ENCODE peak calls at places on chromosomes 4 and X, in nine cellular contexts. One of them, this sample, is unnamed.
A peak's percentile ranks its signal among the peaks of the same experiment; 100 is the strongest.

GRCh38 chrX:155612312-155613224 is at the start of gene TMLHE:
- DNase-seq in CD8-positive, alpha-beta memory T cell: peak; percentile 66
- DNase-seq in uterus: peak; percentile 41
- DNase-seq in Karpas-422: peak; percentile 82
- DNase-seq in CD4-positive, CD25-positive, alpha-beta regulatory T cell: peak; percentile 43
- DNase-seq in psoas muscle: peak; percentile 73
- DNase-seq in brain microvascular endothelial cell: peak; percentile 22
- DNase-seq in DND-41: peak; percentile 75
- DNase-seq in colonic mucosa: peak; percentile 82
- DNase-seq in this sample: peak; percentile 81

GRCh38 chr4:7206856-7207567 is 14.7 kb downstream of the SORCS2 start:
- DNase-seq in psoas muscle: peak; percentile 89
- DNase-seq in brain microvascular endothelial cell: peak; percentile 88
- DNase-seq in CD8-positive, alpha-beta memory T cell: no peak
- DNase-seq in Karpas-422: no peak
- DNase-seq in DND-41: no peak
- DNase-seq in colonic mucosa: peak; percentile 36
- DNase-seq in CD4-positive, CD25-positive, alpha-beta regulatory T cell: no peak
- DNase-seq in uterus: peak; percentile 88
- DNase-seq in this sample: peak; percentile 94

GRCh38 chr4:128354205-128354821 is 66.7 kb upstream of the PGRMC2 start:
- DNase-seq in psoas muscle: no peak
- DNase-seq in CD4-positive, CD25-positive, alpha-beta regulatory T cell: no peak
- DNase-seq in brain microvascular endothelial cell: peak; percentile 78
- DNase-seq in DND-41: no peak
- DNase-seq in colonic mucosa: no peak
- DNase-seq in CD8-positive, alpha-beta memory T cell: no peak
- DNase-seq in Karpas-422: no peak
- DNase-seq in uterus: no peak
- DNase-seq in this sample: no peak

GRCh38 chrX:45129055-45129454 is 71.6 kb downstream of the DIPK2B start:
- DNase-seq in colonic mucosa: no peak
- DNase-seq in CD4-positive, CD25-positive, alpha-beta regulatory T cell: no peak
- DNase-seq in brain microvascular endothelial cell: no peak
- DNase-seq in Karpas-422: no peak
- DNase-seq in uterus: no peak
- DNase-seq in DND-41: no peak
- DNase-seq in psoas muscle: no peak
- DNase-seq in CD8-positive, alpha-beta memory T cell: no peak
- DNase-seq in this sample: no peak

GRCh38 chr4:134906404-134907023 is 704.9 kb upstream of the PABPC4L start:
- DNase-seq in brain microvascular endothelial cell: no peak
- DNase-seq in CD8-positive, alpha-beta memory T cell: no peak
- DNase-seq in psoas muscle: no peak
- DNase-seq in CD4-positive, CD25-positive, alpha-beta regulatory T cell: no peak
- DNase-seq in colonic mucosa: no peak
- DNase-seq in DND-41: peak; percentile 8
- DNase-seq in Karpas-422: no peak
- DNase-seq in uterus: no peak
- DNase-seq in this sample: no peak

GRCh38 chr4:35541888-35542213 is 702.5 kb downstream of the ARAP2 start:
- DNase-seq in CD4-positive, CD25-positive, alpha-beta regulatory T cell: no peak
- DNase-seq in CD8-positive, alpha-beta memory T cell: no peak
- DNase-seq in psoas muscle: no peak
- DNase-seq in brain microvascular endothelial cell: no peak
- DNase-seq in colonic mucosa: no peak
- DNase-seq in uterus: no peak
- DNase-seq in Karpas-422: no peak
- DNase-seq in DND-41: no peak
- DNase-seq in this sample: no peak

GRCh38 chrX:136146614-136147319 is 566 bp upstream of the FHL1 start:
- DNase-seq in uterus: no peak
- DNase-seq in brain microvascular endothelial cell: no peak
- DNase-seq in CD8-positive, alpha-beta memory T cell: peak; percentile 49
- DNase-seq in psoas muscle: peak; percentile 24
- DNase-seq in CD4-positive, CD25-positive, alpha-beta regulatory T cell: peak; percentile 11
- DNase-seq in colonic mucosa: no peak
- DNase-seq in Karpas-422: no peak
- DNase-seq in DND-41: peak; percentile 27
- DNase-seq in this sample: peak; percentile 35

GRCh38 chrX:104641176-104641575 is 75.2 kb downstream of the IL1RAPL2 start:
- DNase-seq in CD4-positive, CD25-positive, alpha-beta regulatory T cell: no peak
- DNase-seq in psoas muscle: no peak
- DNase-seq in DND-41: no peak
- DNase-seq in CD8-positive, alpha-beta memory T cell: no peak
- DNase-seq in uterus: no peak
- DNase-seq in Karpas-422: no peak
- DNase-seq in brain microvascular endothelial cell: no peak
- DNase-seq in colonic mucosa: no peak
- DNase-seq in this sample: no peak

GRCh38 chr4:110020139-110020538 is 107.5 kb downstream of the EGF start:
- DNase-seq in uterus: no peak
- DNase-seq in colonic mucosa: no peak
- DNase-seq in DND-41: no peak
- DNase-seq in CD8-positive, alpha-beta memory T cell: no peak
- DNase-seq in CD4-positive, CD25-positive, alpha-beta regulatory T cell: no peak
- DNase-seq in Karpas-422: no peak
- DNase-seq in brain microvascular endothelial cell: peak; percentile 31
- DNase-seq in psoas muscle: no peak
- DNase-seq in this sample: no peak

GRCh38 chr4:48774760-48775398 is 5.2 kb downstream of the FRYL start:
- DNase-seq in brain microvascular endothelial cell: no peak
- DNase-seq in colonic mucosa: no peak
- DNase-seq in psoas muscle: no peak
- DNase-seq in uterus: no peak
- DNase-seq in Karpas-422: peak; percentile 61
- DNase-seq in CD4-positive, CD25-positive, alpha-beta regulatory T cell: no peak
- DNase-seq in DND-41: no peak
- DNase-seq in CD8-positive, alpha-beta memory T cell: no peak
- DNase-seq in this sample: no peak

GRCh38 chr4:3721627-3722026 is 44.6 kb upstream of the ADRA2C start:
- DNase-seq in CD4-positive, CD25-positive, alpha-beta regulatory T cell: no peak
- DNase-seq in Karpas-422: no peak
- DNase-seq in psoas muscle: no peak
- DNase-seq in colonic mucosa: no peak
- DNase-seq in uterus: no peak
- DNase-seq in brain microvascular endothelial cell: no peak
- DNase-seq in CD8-positive, alpha-beta memory T cell: peak; percentile 36
- DNase-seq in DND-41: no peak
- DNase-seq in this sample: peak; percentile 88

GRCh38 chr4:75916091-75916661 is 13.9 kb upstream of the PPEF2 start:
- DNase-seq in colonic mucosa: peak; percentile 30
- DNase-seq in Karpas-422: peak; percentile 50
- DNase-seq in DND-41: peak; percentile 41
- DNase-seq in brain microvascular endothelial cell: peak; percentile 35
- DNase-seq in CD4-positive, CD25-positive, alpha-beta regulatory T cell: peak; percentile 42
- DNase-seq in CD8-positive, alpha-beta memory T cell: no peak
- DNase-seq in psoas muscle: no peak
- DNase-seq in uterus: no peak
- DNase-seq in this sample: no peak

GRCh38 chr4:100492129-100492528 is 25.7 kb downstream of the EMCN start:
- DNase-seq in colonic mucosa: no peak
- DNase-seq in psoas muscle: no peak
- DNase-seq in brain microvascular endothelial cell: no peak
- DNase-seq in DND-41: no peak
- DNase-seq in Karpas-422: no peak
- DNase-seq in CD8-positive, alpha-beta memory T cell: no peak
- DNase-seq in uterus: no peak
- DNase-seq in CD4-positive, CD25-positive, alpha-beta regulatory T cell: no peak
- DNase-seq in this sample: no peak

GRCh38 chr4:84401669-84402068 is 97.4 kb downstream of the NKX6-1 start:
- DNase-seq in CD4-positive, CD25-positive, alpha-beta regulatory T cell: no peak
- DNase-seq in DND-41: no peak
- DNase-seq in Karpas-422: no peak
- DNase-seq in uterus: no peak
- DNase-seq in psoas muscle: no peak
- DNase-seq in CD8-positive, alpha-beta memory T cell: no peak
- DNase-seq in colonic mucosa: no peak
- DNase-seq in brain microvascular endothelial cell: no peak
- DNase-seq in this sample: no peak

GRCh38 chr4:68951806-68952585 is 392 bp upstream of the UGT2A3 start:
- DNase-seq in brain microvascular endothelial cell: no peak
- DNase-seq in CD4-positive, CD25-positive, alpha-beta regulatory T cell: no peak
- DNase-seq in DND-41: no peak
- DNase-seq in Karpas-422: no peak
- DNase-seq in colonic mucosa: no peak
- DNase-seq in CD8-positive, alpha-beta memory T cell: no peak
- DNase-seq in uterus: no peak
- DNase-seq in psoas muscle: no peak
- DNase-seq in this sample: no peak

GRCh38 chr4:87589531-87589930 is 18.8 kb upstream of the DSPP start:
- DNase-seq in Karpas-422: no peak
- DNase-seq in CD8-positive, alpha-beta memory T cell: no peak
- DNase-seq in colonic mucosa: no peak
- DNase-seq in brain microvascular endothelial cell: peak; percentile 89
- DNase-seq in DND-41: no peak
- DNase-seq in uterus: no peak
- DNase-seq in psoas muscle: no peak
- DNase-seq in CD4-positive, CD25-positive, alpha-beta regulatory T cell: no peak
- DNase-seq in this sample: no peak

GRCh38 chr4:41218703-41219102 is 4.4 kb upstream of the APBB2 start:
- DNase-seq in CD4-positive, CD25-positive, alpha-beta regulatory T cell: no peak
- DNase-seq in uterus: no peak
- DNase-seq in DND-41: no peak
- DNase-seq in CD8-positive, alpha-beta memory T cell: no peak
- DNase-seq in brain microvascular endothelial cell: no peak
- DNase-seq in psoas muscle: no peak
- DNase-seq in colonic mucosa: no peak
- DNase-seq in Karpas-422: no peak
- DNase-seq in this sample: no peak

GRCh38 chr4:41217373-41217772 is 3.0 kb upstream of the APBB2 start:
- DNase-seq in Karpas-422: no peak
- DNase-seq in psoas muscle: no peak
- DNase-seq in colonic mucosa: no peak
- DNase-seq in CD8-positive, alpha-beta memory T cell: no peak
- DNase-seq in CD4-positive, CD25-positive, alpha-beta regulatory T cell: no peak
- DNase-seq in brain microvascular endothelial cell: no peak
- DNase-seq in DND-41: no peak
- DNase-seq in uterus: no peak
- DNase-seq in this sample: no peak

GRCh38 chr4:41216294-41217019 is 2.1 kb upstream of the APBB2 start:
- DNase-seq in colonic mucosa: peak; percentile 83
- DNase-seq in CD4-positive, CD25-positive, alpha-beta regulatory T cell: no peak
- DNase-seq in DND-41: no peak
- DNase-seq in CD8-positive, alpha-beta memory T cell: no peak
- DNase-seq in psoas muscle: peak; percentile 73
- DNase-seq in Karpas-422: peak; percentile 78
- DNase-seq in uterus: peak; percentile 80
- DNase-seq in brain microvascular endothelial cell: no peak
- DNase-seq in this sample: peak; percentile 40

GRCh38 chr4:41215969-41216293 is 1.6 kb upstream of the APBB2 start:
- DNase-seq in DND-41: no peak
- DNase-seq in colonic mucosa: no peak
- DNase-seq in brain microvascular endothelial cell: no peak
- DNase-seq in uterus: no peak
- DNase-seq in psoas muscle: no peak
- DNase-seq in CD8-positive, alpha-beta memory T cell: no peak
- DNase-seq in CD4-positive, CD25-positive, alpha-beta regulatory T cell: no peak
- DNase-seq in Karpas-422: no peak
- DNase-seq in this sample: no peak

GRCh38 chr4:41217020-41217333 is 2.6 kb upstream of the APBB2 start:
- DNase-seq in DND-41: no peak
- DNase-seq in CD8-positive, alpha-beta memory T cell: no peak
- DNase-seq in psoas muscle: no peak
- DNase-seq in CD4-positive, CD25-positive, alpha-beta regulatory T cell: no peak
- DNase-seq in uterus: no peak
- DNase-seq in brain microvascular endothelial cell: no peak
- DNase-seq in colonic mucosa: no peak
- DNase-seq in Karpas-422: no peak
- DNase-seq in this sample: no peak
- H3K27ac ChIP-seq in DND-41: no peak overlapping the region
- H3K27ac ChIP-seq in CD8-positive, alpha-beta memory T cell: no peak overlapping the region
- H3K27ac ChIP-seq in psoas muscle: peak overlapping the region; percentile 74
- H3K27ac ChIP-seq in CD4-positive, CD25-positive, alpha-beta regulatory T cell: no peak overlapping the region
- H3K27ac ChIP-seq in uterus: peak overlapping the region; percentile 82
- H3K27ac ChIP-seq in brain microvascular endothelial cell: peak overlapping the region; percentile 72
- H3K27ac ChIP-seq in colonic mucosa: peak overlapping the region; percentile 56
- H3K27ac ChIP-seq in Karpas-422: no peak overlapping the region
- H3K27ac ChIP-seq in this sample: peak overlapping the region; percentile 82

DNA sequence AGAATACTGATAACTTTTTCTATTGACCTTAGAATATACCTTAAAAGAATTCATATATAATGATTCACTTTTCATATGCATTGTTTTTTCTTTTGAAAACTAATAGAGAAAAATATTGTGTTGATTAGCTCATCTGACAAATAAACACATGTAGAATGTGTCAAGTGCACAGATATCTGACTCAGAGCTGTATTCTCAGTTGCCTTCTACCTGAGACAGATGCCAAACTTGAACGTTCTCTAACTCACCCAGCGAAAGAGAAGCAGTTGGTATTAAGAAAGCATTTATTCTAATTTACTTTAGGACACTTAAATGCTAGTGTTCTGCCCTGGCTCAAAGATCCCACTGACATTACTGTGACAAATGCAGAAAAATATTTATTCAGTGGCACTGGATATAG is 28.1 kb downstream of the USP53 start:
- DNase-seq in DND-41: no peak
- DNase-seq in brain microvascular endothelial cell: no peak
- DNase-seq in CD4-positive, CD25-positive, alpha-beta regulatory T cell: no peak
- DNase-seq in colonic mucosa: no peak
- DNase-seq in CD8-positive, alpha-beta memory T cell: no peak
- DNase-seq in psoas muscle: no peak
- DNase-seq in Karpas-422: no peak
- DNase-seq in uterus: no peak
- DNase-seq in this sample: no peak
- H3K27ac ChIP-seq in DND-41: no peak overlapping the region
- H3K27ac ChIP-seq in brain microvascular endothelial cell: no peak overlapping the region
- H3K27ac ChIP-seq in CD4-positive, CD25-positive, alpha-beta regulatory T cell: no peak overlapping the region
- H3K27ac ChIP-seq in colonic mucosa: no peak overlapping the region
- H3K27ac ChIP-seq in CD8-positive, alpha-beta memory T cell: no peak overlapping the region
- H3K27ac ChIP-seq in psoas muscle: peak overlapping the region; percentile 51
- H3K27ac ChIP-seq in Karpas-422: no peak overlapping the region
- H3K27ac ChIP-seq in uterus: no peak overlapping the region
- H3K27ac ChIP-seq in this sample: no peak overlapping the region

GRCh38 chr4:91065117-91065516 is 937.9 kb downstream of the CCSER1 start:
- DNase-seq in colonic mucosa: no peak
- DNase-seq in brain microvascular endothelial cell: no peak
- DNase-seq in psoas muscle: no peak
- DNase-seq in CD8-positive, alpha-beta memory T cell: no peak
- DNase-seq in Karpas-422: no peak
- DNase-seq in uterus: no peak
- DNase-seq in DND-41: no peak
- DNase-seq in CD4-positive, CD25-positive, alpha-beta regulatory T cell: no peak
- DNase-seq in this sample: no peak

GRCh38 chr4:91058345-91058744 is 931.2 kb downstream of the CCSER1 start:
- DNase-seq in Karpas-422: no peak
- DNase-seq in DND-41: no peak
- DNase-seq in CD8-positive, alpha-beta memory T cell: no peak
- DNase-seq in psoas muscle: no peak
- DNase-seq in uterus: no peak
- DNase-seq in CD4-positive, CD25-positive, alpha-beta regulatory T cell: no peak
- DNase-seq in brain microvascular endothelial cell: no peak
- DNase-seq in colonic mucosa: no peak
- DNase-seq in this sample: no peak

GRCh38 chr4:91064157-91064853 is 937.1 kb downstream of the CCSER1 start:
- DNase-seq in colonic mucosa: no peak
- DNase-seq in DND-41: peak; percentile 5
- DNase-seq in brain microvascular endothelial cell: no peak
- DNase-seq in psoas muscle: no peak
- DNase-seq in CD8-positive, alpha-beta memory T cell: no peak
- DNase-seq in CD4-positive, CD25-positive, alpha-beta regulatory T cell: no peak
- DNase-seq in Karpas-422: no peak
- DNase-seq in uterus: no peak
- DNase-seq in this sample: no peak
- H3K27ac ChIP-seq in colonic mucosa: no peak overlapping the region
- H3K27ac ChIP-seq in DND-41: no peak overlapping the region
- H3K27ac ChIP-seq in brain microvascular endothelial cell: no peak overlapping the region
- H3K27ac ChIP-seq in psoas muscle: no peak overlapping the region
- H3K27ac ChIP-seq in CD8-positive, alpha-beta memory T cell: no peak overlapping the region
- H3K27ac ChIP-seq in CD4-positive, CD25-positive, alpha-beta regulatory T cell: no peak overlapping the region
- H3K27ac ChIP-seq in Karpas-422: no peak overlapping the region
- H3K27ac ChIP-seq in uterus: no peak overlapping the region
- H3K27ac ChIP-seq in this sample: no peak overlapping the region

GRCh38 chr4:155540698-155541097 is 126.0 kb upstream of the GUCY1A1 start:
- DNase-seq in brain microvascular endothelial cell: no peak
- DNase-seq in CD8-positive, alpha-beta memory T cell: no peak
- DNase-seq in psoas muscle: no peak
- DNase-seq in uterus: no peak
- DNase-seq in CD4-positive, CD25-positive, alpha-beta regulatory T cell: no peak
- DNase-seq in colonic mucosa: no peak
- DNase-seq in DND-41: no peak
- DNase-seq in Karpas-422: no peak
- DNase-seq in this sample: no peak
- H3K27ac ChIP-seq in brain microvascular endothelial cell: no peak overlapping the region
- H3K27ac ChIP-seq in CD8-positive, alpha-beta memory T cell: no peak overlapping the region
- H3K27ac ChIP-seq in psoas muscle: no peak overlapping the region
- H3K27ac ChIP-seq in uterus: no peak overlapping the region
- H3K27ac ChIP-seq in CD4-positive, CD25-positive, alpha-beta regulatory T cell: no peak overlapping the region
- H3K27ac ChIP-seq in colonic mucosa: no peak overlapping the region
- H3K27ac ChIP-seq in DND-41: no peak overlapping the region
- H3K27ac ChIP-seq in Karpas-422: no peak overlapping the region
- H3K27ac ChIP-seq in this sample: no peak overlapping the region

This sample was measured in tibial artery.